ENCODE peak calls at places on chromosomes 7 and 10, in eight cellular contexts. W is LHCN-M2; Q is activated naive CD8-positive, alpha-beta T cell treated with anti-CD3 and anti-CD28 coated beads, Interleukin-2, amount 10 ng/mL, durations not matched to agents 7 days and 5 days; R is endothelial cell; S is ACHN; I is kidney; T is anterior cingulate cortex; H is AG08396. N is an unnamed sample.

GRCh38 chr10:90935581-90936292 is 14.8 kb upstream of the ANKRD1 start:
- DNase-seq in W (no peak), Q (no peak), R (no peak), S (no peak), I (no peak), T (no peak), H (no peak), N (no peak)

GRCh38 chr7:23106491-23106800 is 861 bp downstream of the KLHL7 start:
- DNase-seq in W (no peak), Q (no peak), R (no peak), S (no peak), I (no peak), T (no peak), H (no peak), N (peak; percentile 33)

GRCh38 chr7:83267141-83267631 is 104.5 kb upstream of the PCLO start:
- DNase-seq in W (peak; percentile 2), Q (no peak), R (no peak), S (no peak), I (no peak), T (no peak), H (no peak), N (no peak)

GRCh38 chr10:28241766-28242399 is 61.0 kb downstream of the MPP7 start:
- DNase-seq in W (peak; percentile 58), Q (no peak), R (peak; percentile 50), S (peak; percentile 53), I (no peak), T (no peak), H (peak; percentile 44), N (peak; percentile 36)

GRCh38 chr7:81645435-81645834 is 124.4 kb downstream of the HGF start:
- DNase-seq in W (no peak), Q (no peak), R (no peak), S (no peak), I (no peak), T (no peak), H (no peak), N (no peak)

GRCh38 chr10:114542373-114542772 is 115.7 kb downstream of the ABLIM1 start:
- DNase-seq in W (no peak), Q (no peak), R (no peak), S (no peak), I (no peak), T (no peak), H (no peak), N (no peak)

GRCh38 chr7:142431491-142431890 is 173.6 kb upstream of the PRSS58 start:
- DNase-seq in W (no peak), Q (no peak), R (no peak), S (no peak), I (no peak), T (no peak), H (no peak), N (no peak)

GRCh38 chr7:1964913-1965578 is 267.7 kb downstream of the MAD1L1 start:
- DNase-seq in W (no peak), Q (peak; percentile 6), R (no peak), S (no peak), I (peak; percentile 59), T (no peak), H (no peak), N (no peak)

GRCh38 chr7:29478218-29478617 is 85.4 kb upstream of the PRR15 start:
- DNase-seq in W (no peak), Q (no peak), R (no peak), S (no peak), I (no peak), T (no peak), H (no peak), N (no peak)

GRCh38 chr10:34080485-34081346 is 734.4 kb downstream of the PARD3 start:
- DNase-seq in W (no peak), Q (no peak), R (no peak), S (no peak), I (no peak), T (no peak), H (no peak), N (no peak)

GRCh38 chr7:26397326-26397725 is 105.7 kb downstream of the SNX10 start:
- DNase-seq in W (peak; percentile 1), Q (no peak), R (no peak), S (peak; percentile 62), I (no peak), T (no peak), H (no peak), N (no peak)

GRCh38 chr10:7561216-7561893 is 105.4 kb downstream of the ITIH5 start:
- DNase-seq in W (no peak), Q (no peak), R (no peak), S (no peak), I (peak; percentile 84), T (no peak), H (no peak), N (no peak)

GRCh38 chr7:93544686-93545085 is 29.8 kb downstream of the CALCR start:
- DNase-seq in W (peak; percentile 17), Q (no peak), R (no peak), S (no peak), I (no peak), T (no peak), H (no peak), N (no peak)

GRCh38 chr10:45439873-45440272 is 65.9 kb downstream of the ALOX5 start:
- DNase-seq in W (peak; percentile 4), Q (no peak), R (no peak), S (no peak), I (no peak), T (no peak), H (no peak), N (no peak)

GRCh38 chr7:96311967-96312366 is 9.9 kb downstream of the SLC25A13 start:
- DNase-seq in W (peak; percentile 35), Q (no peak), R (no peak), S (no peak), I (no peak), T (no peak), H (no peak), N (no peak)

GRCh38 chr10:51892965-51893658 is 193.7 kb upstream of the CSTF2T start:
- DNase-seq in W (peak; percentile 23), Q (no peak), R (peak; percentile 12), S (peak; percentile 46), I (no peak), T (no peak), H (peak; percentile 4), N (peak; percentile 7)

GRCh38 chr7:150937848-150938561 is 40.1 kb downstream of the KCNH2 start:
- DNase-seq in W (no peak), Q (peak; percentile 49), R (no peak), S (no peak), I (peak; percentile 74), T (no peak), H (no peak), N (no peak)

GRCh38 chr7:110650313-110650712 is 440.6 kb upstream of the LRRN3 start:
- DNase-seq in W (no peak), Q (no peak), R (no peak), S (no peak), I (no peak), T (no peak), H (no peak), N (no peak)

GRCh38 chr7:16606704-16607103 is 38.9 kb downstream of the ANKMY2 start:
- DNase-seq in W (no peak), Q (no peak), R (no peak), S (no peak), I (no peak), T (no peak), H (no peak), N (no peak)

GRCh38 chr10:76727009-76727408 is 910.6 kb downstream of the KCNMA1 start:
- DNase-seq in W (no peak), Q (no peak), R (no peak), S (no peak), I (no peak), T (no peak), H (no peak), N (no peak)

GRCh38 chr7:17769918-17770317 is 170.4 kb downstream of the SNX13 start:
- DNase-seq in W (peak; percentile 79), Q (peak; percentile 35), R (peak; percentile 67), S (peak; percentile 82), I (no peak), T (no peak), H (peak; percentile 43), N (peak; percentile 55)

GRCh38 chr10:21760332-21760731 is 226.3 kb downstream of the MLLT10 start:
- DNase-seq in W (no peak), Q (no peak), R (no peak), S (no peak), I (no peak), T (no peak), H (no peak), N (no peak)

GRCh38 chr10:94299417-94299816 is 63.3 kb downstream of the NOC3L start:
- DNase-seq in W (peak; percentile 97), Q (no peak), R (no peak), S (peak; percentile 72), I (no peak), T (no peak), H (peak; percentile 30), N (no peak)

GRCh38 chr10:72691470-72692056 is 380 bp upstream of the MCU start:
- DNase-seq in W (no peak), Q (no peak), R (no peak), S (peak; percentile 97), I (no peak), T (no peak), H (no peak), N (no peak)

GRCh38 chr10:30819306-30820190 is 190.0 kb upstream of the LYZL2 start:
- DNase-seq in W (peak; percentile 66), Q (no peak), R (no peak), S (no peak), I (no peak), T (no peak), H (no peak), N (no peak)

GRCh38 chr10:112166800-112167199 is 16.8 kb downstream of the GPAM start:
- DNase-seq in W (no peak), Q (no peak), R (no peak), S (no peak), I (no peak), T (no peak), H (no peak), N (no peak)

GRCh38 chr7:8125680-8126444 is 136.1 kb downstream of the ICA1 start:
- DNase-seq in W (no peak), Q (peak; percentile 74), R (no peak), S (no peak), I (peak; percentile 65), T (no peak), H (no peak), N (peak; percentile 51)

GRCh38 chr10:113006656-113007342 is 56.8 kb downstream of the TCF7L2 start:
- DNase-seq in W (no peak), Q (no peak), R (no peak), S (no peak), I (no peak), T (no peak), H (no peak), N (no peak)